ENCODE peak calls at places on chromosomes 5 and 9, in seven cellular contexts. Z, L, G, R, P, I and C are unnamed samples.

GRCh38 chr9:6330958-6331634 is 2.9 kb downstream of the TPD52L3 start:
- DNase-seq in Z (no peak), L (no peak), G (no peak), R (no peak), P (peak), I (no peak), C (no peak)

GRCh38 chr9:137705443-137705863 is 86.6 kb downstream of the EHMT1 start:
- DNase-seq in Z (no peak), L (peak), G (no peak), R (no peak), P (no peak), I (no peak), C (no peak)

GRCh38 chr9:69932901-69933300 is 110.7 kb upstream of the MAMDC2 start:
- DNase-seq in Z (no peak), L (no peak), G (no peak), R (no peak), P (peak), I (peak), C (no peak)

GRCh38 chr5:150489358-150490295 is 18.3 kb upstream of the NDST1 start:
- DNase-seq in Z (peak), L (peak), G (peak), R (no peak), P (peak), I (peak), C (peak)

GRCh38 chr9:14400658-14400995 is 86.7 kb upstream of the NFIB start:
- DNase-seq in Z (peak), L (no peak), G (peak), R (no peak), P (peak), I (peak), C (peak)

GRCh38 chr9:70587143-70587710 is 172.8 kb upstream of the KLF9 start:
- DNase-seq in Z (peak), L (no peak), G (no peak), R (no peak), P (peak), I (peak), C (peak)

GRCh38 chr5:33685873-33686550 is 205.8 kb downstream of the ADAMTS12 start:
- DNase-seq in Z (no peak), L (no peak), G (peak), R (no peak), P (no peak), I (no peak), C (no peak)

GRCh38 chr9:133048595-133048994 is 13.2 kb upstream of the CEL start:
- DNase-seq in Z (peak), L (no peak), G (peak), R (no peak), P (peak), I (peak), C (peak)

GRCh38 chr5:57216714-57217113 is 42.9 kb downstream of the GPBP1 start:
- DNase-seq in Z (peak), L (no peak), G (no peak), R (no peak), P (peak), I (peak), C (peak)

GRCh38 chr5:87141544-87141943 is 126.1 kb upstream of the RASA1 start:
- DNase-seq in Z (peak), L (no peak), G (no peak), R (no peak), P (no peak), I (no peak), C (no peak)

GRCh38 chr5:14929293-14930065 is 57.9 kb upstream of the ANKH start:
- DNase-seq in Z (no peak), L (no peak), G (no peak), R (no peak), P (no peak), I (peak), C (no peak)

GRCh38 chr9:113616716-113617496 is 153.4 kb downstream of the RGS3 start:
- DNase-seq in Z (no peak), L (no peak), G (no peak), R (no peak), P (no peak), I (no peak), C (no peak)

GRCh38 chr5:179829732-179830435 is 9.2 kb downstream of the SQSTM1 start:
- DNase-seq in Z (no peak), L (no peak), G (no peak), R (no peak), P (peak), I (no peak), C (no peak)

GRCh38 chr5:155954739-155955445 is 372.1 kb upstream of the SGCD start:
- DNase-seq in Z (peak), L (no peak), G (no peak), R (no peak), P (no peak), I (no peak), C (no peak)

GRCh38 chr5:135191084-135191826 is 157.2 kb upstream of the PITX1 start:
- DNase-seq in Z (peak), L (peak), G (peak), R (no peak), P (peak), I (peak), C (peak)
- H3K4me3 ChIP-seq in Z (no peak), L (peak), G (peak), R (peak), P (peak), I (peak), C (peak)

DNA sequence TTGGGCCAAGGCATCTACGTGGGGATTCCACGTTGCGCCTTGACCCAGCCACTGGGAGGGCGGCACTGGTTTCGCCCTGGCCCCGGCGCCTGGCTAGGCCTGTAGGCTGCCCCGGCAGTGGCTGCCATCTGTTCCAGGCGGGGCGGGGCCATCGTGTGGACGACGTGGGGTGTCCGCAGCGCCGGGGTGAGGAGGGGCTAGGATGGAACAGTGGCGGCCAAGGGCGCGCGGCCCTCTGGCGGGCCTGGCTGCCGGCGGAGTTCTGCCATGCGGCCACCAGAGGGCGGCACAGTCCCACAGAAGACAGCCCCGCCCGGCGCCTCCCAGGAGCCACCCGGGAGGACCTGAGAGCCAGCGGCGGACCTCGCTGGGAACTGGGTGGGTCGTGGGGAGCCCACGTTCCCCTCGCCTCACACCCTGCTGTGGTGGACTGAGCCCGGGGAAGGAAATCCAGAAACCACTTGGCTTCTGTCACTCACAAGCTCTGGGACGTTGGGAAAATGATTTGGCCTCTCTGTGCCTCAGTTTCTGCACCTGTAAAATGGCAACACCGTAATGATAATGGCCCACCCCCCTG is 22.6 kb upstream of the RAPGEF1 start:
- DNase-seq in Z (peak), L (no peak), G (peak), R (peak), P (peak), I (peak), C (peak)
- H3K4me3 ChIP-seq in Z (no peak), L (no peak), G (no peak), R (no peak), P (no peak), I (no peak), C (no peak)

GRCh38 chr5:132497488-132497997 is 7.0 kb upstream of the IRF1 start:
- DNase-seq in Z (peak), L (no peak), G (peak), R (no peak), P (peak), I (peak), C (peak)
- H3K4me3 ChIP-seq in Z (peak), L (peak), G (peak), R (peak), P (peak), I (no peak), C (peak)

GRCh38 chr5:10288600-10289213 is 19.0 kb downstream of the CMBL start:
- DNase-seq in Z (no peak), L (peak), G (peak), R (no peak), P (no peak), I (no peak), C (no peak)
- H3K4me3 ChIP-seq in Z (no peak), L (no peak), G (no peak), R (no peak), P (no peak), I (no peak), C (no peak)

GRCh38 chr9:86946712-86947145 is 577 bp downstream of the GAS1 start:
- DNase-seq in Z (no peak), L (no peak), G (no peak), R (no peak), P (peak), I (peak), C (peak)

GRCh38 chr9:86943871-86944240 is 3.5 kb downstream of the GAS1 start:
- DNase-seq in Z (no peak), L (no peak), G (no peak), R (no peak), P (no peak), I (no peak), C (no peak)

GRCh38 chr9:86947146-86948081 is at the start of gene GAS1:
- DNase-seq in Z (peak), L (peak), G (peak), R (peak), P (peak), I (peak), C (peak)

GRCh38 chr9:86944974-86945867 is 2.1 kb downstream of the GAS1 start:
- DNase-seq in Z (peak), L (no peak), G (peak), R (no peak), P (peak), I (peak), C (no peak)

DNA sequence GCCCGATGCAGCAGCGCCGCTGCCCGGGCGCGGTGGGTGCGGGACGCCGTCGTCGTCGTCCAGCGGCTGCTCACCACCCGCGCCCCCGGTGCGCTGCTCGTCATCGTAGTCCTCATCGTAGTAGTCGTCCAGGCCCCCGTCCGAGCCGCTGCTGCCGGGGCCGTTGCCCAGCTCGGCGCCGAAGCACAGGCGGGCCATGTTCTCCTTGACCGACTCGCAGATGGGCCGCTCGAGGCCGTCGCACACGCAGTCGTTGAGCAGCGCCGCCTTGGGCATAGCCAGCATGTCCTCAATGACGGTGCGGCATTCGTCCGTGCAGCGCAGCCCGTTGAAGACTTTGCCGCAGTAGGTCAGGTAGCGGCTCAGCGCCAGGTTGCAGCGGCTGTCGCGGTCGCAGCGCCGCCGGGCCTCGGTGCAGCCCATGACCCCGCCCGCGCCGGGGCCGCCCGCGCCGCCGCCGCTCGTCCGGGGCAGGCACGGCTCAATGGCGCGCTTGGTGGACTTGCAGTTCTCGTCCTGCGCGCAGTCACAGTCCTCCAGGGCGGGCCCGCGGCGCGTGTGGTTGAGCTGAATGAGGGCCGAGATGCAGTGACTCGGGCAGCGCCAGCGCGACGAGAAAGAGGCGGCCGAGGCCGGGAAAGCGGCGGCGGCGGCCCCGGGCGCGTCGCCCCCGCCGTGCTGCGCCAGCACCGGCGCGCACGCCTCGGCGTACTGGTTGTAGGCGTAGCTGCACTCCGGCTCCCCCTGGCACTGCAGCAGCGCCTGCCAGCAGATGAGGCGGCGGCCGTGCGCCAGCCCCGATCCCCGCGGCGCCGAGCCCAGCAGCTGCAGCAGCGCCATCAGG is 1.2 kb downstream of the GAS1 start:
- DNase-seq in Z (peak), L (no peak), G (peak), R (peak), P (peak), I (peak), C (peak)
- H3K4me3 ChIP-seq in Z (peak), L (peak), G (peak), R (peak), P (peak), I (peak), C (peak)

GRCh38 chr5:173964491-173964890 is 24.5 kb upstream of the C5orf47 start:
- DNase-seq in Z (no peak), L (no peak), G (peak), R (no peak), P (no peak), I (no peak), C (no peak)

GRCh38 chr5:173968154-173968553 is 20.8 kb upstream of the C5orf47 start:
- DNase-seq in Z (no peak), L (no peak), G (peak), R (no peak), P (no peak), I (no peak), C (no peak)

GRCh38 chr5:173962436-173962835 is 26.5 kb upstream of the C5orf47 start:
- DNase-seq in Z (no peak), L (no peak), G (no peak), R (no peak), P (no peak), I (no peak), C (no peak)

GRCh38 chr5:173963867-173964429 is 25.0 kb upstream of the C5orf47 start:
- DNase-seq in Z (no peak), L (no peak), G (peak), R (no peak), P (no peak), I (no peak), C (no peak)

GRCh38 chr5:173963107-173963506 is 25.9 kb upstream of the C5orf47 start:
- DNase-seq in Z (peak), L (no peak), G (peak), R (no peak), P (peak), I (peak), C (peak)
- H3K4me3 ChIP-seq in Z (peak), L (no peak), G (peak), R (no peak), P (no peak), I (no peak), C (no peak)

GRCh38 chr5:134123360-134123759 is 8.9 kb downstream of the TCF7 start:
- DNase-seq in Z (no peak), L (no peak), G (no peak), R (no peak), P (no peak), I (no peak), C (no peak)

GRCh38 chr5:134120386-134121138 is 6.1 kb downstream of the TCF7 start:
- DNase-seq in Z (no peak), L (no peak), G (no peak), R (no peak), P (no peak), I (no peak), C (no peak)

GRCh38 chr5:134124289-134125194 is 10.1 kb downstream of the TCF7 start:
- DNase-seq in Z (peak), L (no peak), G (no peak), R (no peak), P (no peak), I (no peak), C (peak)

GRCh38 chr5:134119720-134120119 is 5.2 kb downstream of the TCF7 start:
- DNase-seq in Z (no peak), L (no peak), G (no peak), R (no peak), P (no peak), I (no peak), C (no peak)

GRCh38 chr5:134122530-134122929 is 8.0 kb downstream of the TCF7 start:
- DNase-seq in Z (no peak), L (no peak), G (no peak), R (peak), P (no peak), I (no peak), C (no peak)
- H3K4me3 ChIP-seq in Z (no peak), L (no peak), G (no peak), R (peak), P (no peak), I (no peak), C (no peak)

DNA sequence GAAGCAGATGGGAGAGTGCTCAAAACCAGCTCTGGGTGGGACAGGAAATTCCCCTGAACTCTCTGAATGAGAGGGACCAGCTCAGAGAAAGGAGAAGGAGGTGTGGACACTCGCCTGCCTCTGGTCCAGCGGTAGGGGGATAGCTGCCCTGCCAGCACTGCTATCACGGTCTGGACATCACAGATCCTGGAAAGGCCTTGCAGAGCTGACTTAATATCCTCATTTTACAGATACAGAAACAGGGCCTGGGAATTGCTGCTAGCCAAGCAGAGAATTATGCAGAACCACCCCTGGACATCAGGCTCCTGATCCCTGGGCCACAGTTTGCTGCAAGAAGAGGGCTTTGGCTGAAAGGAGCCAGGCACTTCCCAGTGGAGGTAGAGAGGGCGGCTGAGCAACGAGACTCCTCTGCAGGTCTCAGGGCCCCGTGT is 4.8 kb downstream of the TRAF1 start:
- DNase-seq in Z (no peak), L (no peak), G (no peak), R (no peak), P (no peak), I (no peak), C (no peak)
- H3K4me3 ChIP-seq in Z (no peak), L (peak), G (no peak), R (peak), P (no peak), I (no peak), C (no peak)

GRCh38 chr5:35213608-35214007 is 16.7 kb downstream of the PRLR start:
- DNase-seq in Z (no peak), L (no peak), G (no peak), R (no peak), P (no peak), I (no peak), C (peak)
- H3K4me3 ChIP-seq in Z (no peak), L (no peak), G (no peak), R (no peak), P (no peak), I (no peak), C (no peak)